ENCODE peak calls at places on chromosomes 4 and X, in seven cellular contexts. Z is AG04449, F is ovary, P is endodermal cell, V is natural killer cell, T is heart right ventricle, W is cardiac muscle cell. N is an unnamed sample.

GRCh38 chrX:48794993-48795501 is 6.8 kb upstream of the HDAC6 start:
- DNase-seq in Z (peak), F (no peak), P (no peak), V (no peak), T (no peak), W (peak), N (no peak)

GRCh38 chr4:88865466-88865865 is 167.8 kb upstream of the NAP1L5 start:
- DNase-seq in Z (no peak), F (no peak), P (no peak), V (no peak), T (no peak), W (peak), N (no peak)

GRCh38 chr4:14524236-14524635 is 478.0 kb upstream of the CPEB2 start:
- DNase-seq in Z (no peak), F (no peak), P (no peak), V (no peak), T (no peak), W (peak), N (no peak)

GRCh38 chrX:3159995-3160715 is 118.9 kb downstream of the ARSF start:
- DNase-seq in Z (no peak), F (no peak), P (no peak), V (no peak), T (no peak), W (no peak), N (no peak)

GRCh38 chr4:56674984-56675383 is 6.1 kb downstream of the HOPX start:
- DNase-seq in Z (no peak), F (no peak), P (no peak), V (no peak), T (no peak), W (no peak), N (no peak)

GRCh38 chrX:45602151-45602550 is 401.5 kb upstream of the DIPK2B start:
- DNase-seq in Z (no peak), F (no peak), P (no peak), V (no peak), T (no peak), W (no peak), N (no peak)

GRCh38 chr4:169810325-169811323 is 52.9 kb upstream of the HPF1 start:
- DNase-seq in Z (peak), F (no peak), P (peak), V (no peak), T (no peak), W (peak), N (peak)

GRCh38 chr4:133910165-133910564 is 291.4 kb downstream of the PABPC4L start:
- DNase-seq in Z (no peak), F (no peak), P (peak), V (no peak), T (no peak), W (no peak), N (no peak)

GRCh38 chrX:119374736-119375135 is 24.4 kb upstream of the SLC25A43 start:
- DNase-seq in Z (no peak), F (no peak), P (no peak), V (no peak), T (no peak), W (no peak), N (no peak)

GRCh38 chr4:77777135-77777777 is 41.9 kb downstream of the CNOT6L start:
- DNase-seq in Z (no peak), F (no peak), P (no peak), V (no peak), T (no peak), W (peak), N (no peak)

GRCh38 chr4:127421418-127421817 is 211.3 kb upstream of the INTU start:
- DNase-seq in Z (no peak), F (no peak), P (no peak), V (no peak), T (no peak), W (no peak), N (no peak)

GRCh38 chr4:76979236-76979635 is 29.7 kb downstream of the SEPTIN11 start:
- DNase-seq in Z (no peak), F (no peak), P (no peak), V (no peak), T (no peak), W (no peak), N (no peak)

GRCh38 chr4:150574678-150575077 is 7.3 kb upstream of the MAB21L2 start:
- DNase-seq in Z (no peak), F (no peak), P (no peak), V (no peak), T (no peak), W (no peak), N (no peak)

GRCh38 chrX:138745215-138745614 is 33.7 kb upstream of the FGF13 start:
- DNase-seq in Z (no peak), F (peak), P (peak), V (no peak), T (no peak), W (peak), N (no peak)

GRCh38 chr4:129747756-129748155 is 651.8 kb downstream of the C4orf33 start:
- DNase-seq in Z (no peak), F (no peak), P (no peak), V (no peak), T (no peak), W (no peak), N (no peak)

GRCh38 chr4:160319868-160320260 is 1217.0 kb downstream of the RAPGEF2 start:
- DNase-seq in Z (no peak), F (no peak), P (no peak), V (no peak), T (no peak), W (no peak), N (no peak)

GRCh38 chrX:20623448-20623847 is 356.7 kb upstream of the RPS6KA3 start:
- DNase-seq in Z (no peak), F (no peak), P (no peak), V (no peak), T (no peak), W (no peak), N (no peak)

GRCh38 chr4:40349561-40350198 is 14.5 kb downstream of the CHRNA9 start:
- DNase-seq in Z (no peak), F (no peak), P (no peak), V (no peak), T (no peak), W (peak), N (peak)

GRCh38 chrX:69083361-69083760 is 81.9 kb downstream of the PJA1 start:
- DNase-seq in Z (no peak), F (no peak), P (no peak), V (no peak), T (no peak), W (no peak), N (no peak)

GRCh38 chr4:42396361-42397255 is 680 bp upstream of the SHISA3 start:
- DNase-seq in Z (no peak), F (no peak), P (peak), V (no peak), T (no peak), W (peak), N (no peak)

GRCh38 chrX:15465347-15465746 is 27.8 kb downstream of the PIR start:
- DNase-seq in Z (no peak), F (peak), P (no peak), V (no peak), T (no peak), W (peak), N (no peak)

GRCh38 chr4:172547724-172548123 is 620.9 kb upstream of the GALNT7 start:
- DNase-seq in Z (no peak), F (no peak), P (no peak), V (no peak), T (no peak), W (no peak), N (no peak)

GRCh38 chr4:163048447-163048846 is 118.2 kb downstream of the NAF1 start:
- DNase-seq in Z (no peak), F (no peak), P (peak), V (no peak), T (no peak), W (peak), N (no peak)

GRCh38 chr4:112214397-112215264 is 17.0 kb upstream of the AP1AR start:
- DNase-seq in Z (no peak), F (no peak), P (no peak), V (no peak), T (no peak), W (peak), N (no peak)

GRCh38 chr4:184274288-184274951 is 56.7 kb upstream of the ENPP6 start:
- DNase-seq in Z (no peak), F (no peak), P (peak), V (no peak), T (no peak), W (no peak), N (no peak)

GRCh38 chr4:628346-628745 is 3.0 kb downstream of the PDE6B start:
- DNase-seq in Z (no peak), F (no peak), P (no peak), V (no peak), T (no peak), W (no peak), N (peak)

GRCh38 chrX:154419688-154420401 is 8.5 kb downstream of the TAFAZZIN start:
- DNase-seq in Z (no peak), F (no peak), P (no peak), V (no peak), T (peak), W (no peak), N (no peak)

GRCh38 chr4:185201983-185202962 is 1.5 kb downstream of the CFAP97 start:
- DNase-seq in Z (no peak), F (no peak), P (no peak), V (no peak), T (no peak), W (peak), N (no peak)

GRCh38 chr4:68963389-68963788 is 11.8 kb upstream of the UGT2A3 start:
- DNase-seq in Z (no peak), F (no peak), P (no peak), V (no peak), T (no peak), W (no peak), N (no peak)

GRCh38 chrX:77436682-77437081 is 10.5 kb upstream of the FGF16 start:
- DNase-seq in Z (no peak), F (no peak), P (no peak), V (no peak), T (no peak), W (no peak), N (no peak)

GRCh38 chr4:165597581-165598480 is 219.0 kb downstream of the CPE start:
- DNase-seq in Z (no peak), F (no peak), P (no peak), V (no peak), T (no peak), W (no peak), N (no peak)

GRCh38 chr4:73698217-73698616 is 42.2 kb upstream of the CXCL8 start:
- DNase-seq in Z (no peak), F (no peak), P (no peak), V (no peak), T (no peak), W (peak), N (no peak)

GRCh38 chr4:76947369-76947768 is 2.2 kb upstream of the SEPTIN11 start:
- DNase-seq in Z (no peak), F (no peak), P (peak), V (no peak), T (no peak), W (peak), N (no peak)

GRCh38 chr4:181569553-181569952 is 673.6 kb upstream of the TENM3 start:
- DNase-seq in Z (peak), F (no peak), P (no peak), V (no peak), T (no peak), W (peak), N (no peak)

GRCh38 chr4:89023140-89023539 is 33.8 kb downstream of the FAM13A start:
- DNase-seq in Z (no peak), F (no peak), P (no peak), V (no peak), T (no peak), W (no peak), N (no peak)

DNA sequence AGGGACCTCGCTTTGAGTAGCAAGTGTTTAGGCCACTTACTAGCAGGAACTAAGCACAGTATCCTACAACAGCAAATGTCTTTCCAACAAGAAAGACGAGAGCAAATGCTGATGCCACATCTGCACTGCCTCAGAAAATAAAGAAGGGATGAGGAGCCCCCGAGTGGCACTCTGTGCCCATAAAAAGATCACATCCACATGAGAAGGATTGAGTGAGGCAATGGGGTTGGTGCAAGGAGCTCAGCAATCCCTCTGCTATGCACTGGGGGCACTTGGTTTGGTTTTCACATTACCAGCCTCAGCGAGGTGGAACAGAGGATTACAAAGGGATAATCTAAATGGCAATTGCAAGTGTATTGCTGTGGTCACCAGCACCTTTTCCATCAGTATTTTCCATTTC is 252.8 kb upstream of the SLC7A11 start:
- DNase-seq in Z (no peak), F (no peak), P (peak), V (no peak), T (no peak), W (peak), N (no peak)
- TF ChIP-seq CTCF in Z (no peak), F (no peak), P (peak), V (no peak), T (no peak), W (peak), N (no peak)

GRCh38 chr4:113222431-113222979 is 173.1 kb downstream of the ANK2 start:
- DNase-seq in Z (no peak), F (no peak), P (no peak), V (no peak), T (no peak), W (no peak), N (no peak)
- TF ChIP-seq CTCF in Z (no peak), F (no peak), P (peak), V (no peak), T (no peak), W (no peak), N (no peak)

DNA sequence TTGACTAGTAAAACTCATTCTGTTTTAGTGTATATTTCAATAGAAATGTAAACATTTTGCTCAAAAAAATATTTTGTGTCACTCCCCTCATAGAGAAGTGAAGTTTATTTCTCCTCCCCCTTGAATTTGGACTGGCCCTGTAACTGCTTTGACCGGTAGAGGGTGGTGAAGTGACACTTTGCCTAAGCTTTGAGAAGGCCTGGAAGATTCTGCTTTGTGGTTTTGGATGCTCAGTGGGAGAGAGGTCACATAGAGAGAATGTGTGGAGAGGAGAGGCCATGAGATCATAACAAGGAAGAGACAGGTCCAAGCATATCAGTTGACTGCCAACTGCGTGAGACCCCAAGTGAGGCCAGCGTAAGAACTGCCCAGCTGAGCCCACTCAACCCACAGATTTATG is 19.1 kb upstream of the ARX start:
- DNase-seq in Z (no peak), F (no peak), P (peak), V (no peak), T (no peak), W (peak), N (no peak)
- TF ChIP-seq CTCF in Z (peak), F (peak), P (peak), V (no peak), T (no peak), W (peak), N (no peak)

GRCh38 chr4:142549726-142550463 is 296.2 kb downstream of the INPP4B start:
- DNase-seq in Z (peak), F (no peak), P (no peak), V (no peak), T (no peak), W (peak), N (no peak)
- TF ChIP-seq CTCF in Z (no peak), F (no peak), P (no peak), V (no peak), T (no peak), W (no peak), N (no peak)

GRCh38 chr4:147381749-147382148 is 99.1 kb upstream of the EDNRA start:
- DNase-seq in Z (no peak), F (no peak), P (no peak), V (no peak), T (no peak), W (no peak), N (no peak)

GRCh38 chr4:147378780-147379179 is 102.1 kb upstream of the EDNRA start:
- DNase-seq in Z (no peak), F (no peak), P (no peak), V (no peak), T (no peak), W (no peak), N (no peak)
- TF ChIP-seq CTCF in Z (no peak), F (no peak), P (peak), V (no peak), T (no peak), W (no peak), N (no peak)

N was measured in lower leg skin.